ENCODE peak calls at places on chromosome 15, in seven cellular contexts. S, Y, A, O, X, V and M are unnamed samples.
A peak's percentile ranks its signal among the peaks of the same experiment; 100 is the strongest.

GRCh38 chr15:90376789-90377188 is 11.3 kb upstream of the IQGAP1 start:
- DNase-seq in S (no peak), Y (peak; percentile 71), A (no peak), O (no peak), X (no peak), V (no peak), M (no peak)

GRCh38 chr15:40569139-40569953 is at the start of gene RPUSD2:
- DNase-seq in S (peak; percentile 95), Y (peak; percentile 99), A (peak; percentile 89), O (peak; percentile 84), X (peak; percentile 95), V (peak; percentile 69), M (peak; percentile 97)

GRCh38 chr15:27589260-27589659 is 509.9 kb downstream of the OCA2 start:
- DNase-seq in S (no peak), Y (no peak), A (no peak), O (no peak), X (no peak), V (no peak), M (no peak)

GRCh38 chr15:82730022-82730530 is 20.4 kb upstream of the AP3B2 start:
- DNase-seq in S (no peak), Y (peak; percentile 3), A (no peak), O (no peak), X (no peak), V (no peak), M (no peak)

GRCh38 chr15:41950505-41950904 is 21.9 kb downstream of the EHD4 start:
- DNase-seq in S (no peak), Y (peak; percentile 36), A (peak; percentile 43), O (no peak), X (no peak), V (no peak), M (no peak)

GRCh38 chr15:90677807-90678790 is 39.0 kb upstream of the BLM start:
- DNase-seq in S (no peak), Y (no peak), A (peak; percentile 19), O (no peak), X (no peak), V (no peak), M (no peak)

GRCh38 chr15:39596358-39597051 is 15.6 kb downstream of the THBS1 start:
- DNase-seq in S (no peak), Y (no peak), A (peak; percentile 52), O (no peak), X (no peak), V (peak; percentile 57), M (no peak)

GRCh38 chr15:31027948-31028586 is 36.6 kb upstream of the MTMR10 start:
- DNase-seq in S (no peak), Y (no peak), A (no peak), O (no peak), X (no peak), V (no peak), M (no peak)

GRCh38 chr15:101664303-101664913 is 12.2 kb upstream of the TM2D3 start:
- DNase-seq in S (no peak), Y (no peak), A (no peak), O (no peak), X (no peak), V (no peak), M (no peak)

DNA sequence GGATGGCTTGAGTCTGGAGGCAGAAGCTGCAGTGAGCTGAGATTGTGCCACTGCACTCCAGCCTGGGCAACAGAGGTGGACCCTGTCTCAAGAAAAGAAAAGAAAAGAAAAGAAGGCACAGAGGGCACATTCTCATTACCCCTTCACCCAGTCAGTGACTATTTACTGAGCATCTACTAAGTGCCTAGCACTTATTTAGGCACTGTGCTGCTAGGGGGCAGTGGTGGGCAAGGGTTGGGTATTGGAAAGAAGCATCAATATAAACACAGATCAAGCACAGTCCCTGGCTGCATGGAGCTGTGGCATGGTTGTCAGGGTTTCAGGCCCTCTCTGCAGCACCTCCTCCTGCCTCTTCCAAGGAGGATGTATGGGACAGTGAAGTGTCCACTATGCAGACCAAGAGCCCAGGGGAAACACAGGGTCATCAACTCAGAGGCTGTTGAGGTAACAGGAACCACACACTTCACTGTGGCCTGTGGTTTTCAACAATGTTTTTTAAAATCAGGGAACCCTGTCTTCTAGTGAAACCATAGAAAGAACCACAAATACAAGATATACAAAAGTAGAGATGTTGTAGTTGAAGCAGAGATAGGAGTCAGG is 138.5 kb downstream of the RAB11A start:
- DNase-seq in S (peak; percentile 55), Y (no peak), A (no peak), O (no peak), X (no peak), V (no peak), M (no peak)
- TF ChIP-seq CTCF in S (no peak), Y (no peak), A (no peak), O (peak; percentile 53), X (no peak), V (peak; percentile 53), M (peak; percentile 30)

DNA sequence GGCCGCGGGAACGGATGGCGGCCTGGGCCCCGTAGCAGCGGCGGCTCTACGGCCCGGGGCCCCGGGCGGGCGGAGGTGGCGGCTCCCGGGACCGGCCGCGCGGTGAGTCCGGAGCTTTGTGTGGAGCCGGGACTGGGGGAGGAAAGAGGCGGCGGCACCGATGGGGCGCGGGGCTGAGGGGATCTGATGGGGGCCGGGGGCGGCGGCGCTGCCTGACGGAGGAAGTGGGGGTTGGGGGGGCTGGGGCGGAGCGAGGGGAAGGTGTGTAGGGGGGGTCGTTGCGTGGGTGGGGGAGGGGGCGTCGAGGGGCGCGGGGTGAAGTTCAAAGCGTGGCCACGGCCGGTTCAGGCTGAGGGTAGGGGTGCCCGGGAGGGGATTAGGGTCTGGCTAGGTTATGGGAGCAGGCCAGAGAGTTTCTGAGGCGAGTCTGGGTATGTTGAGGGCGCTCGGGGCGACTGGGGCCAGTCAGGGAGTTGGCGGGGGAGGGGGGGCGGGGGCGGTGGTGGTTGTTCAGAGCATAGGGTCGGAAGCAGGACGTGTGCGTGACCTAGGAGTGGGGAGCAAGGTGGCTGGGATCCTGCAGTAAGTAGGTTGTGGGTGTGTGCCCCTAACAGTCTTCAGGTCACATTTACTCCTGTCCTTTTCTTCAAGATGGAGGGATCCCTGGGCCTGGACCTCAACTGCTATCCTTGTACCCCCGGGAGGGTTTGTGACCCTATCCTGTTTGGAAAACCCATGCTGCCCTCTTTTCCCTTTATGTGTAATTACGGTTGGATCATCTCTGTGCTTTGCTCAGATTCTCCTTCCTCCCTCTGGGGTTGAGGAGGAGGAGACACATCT is 579 bp downstream of the ZNF609 start:
- DNase-seq in S (peak; percentile 33), Y (no peak), A (peak; percentile 81), O (peak; percentile 35), X (no peak), V (peak; percentile 74), M (no peak)
- TF ChIP-seq CTCF in S (no peak), Y (no peak), A (peak; percentile 13), O (no peak), X (no peak), V (peak; percentile 36), M (peak; percentile 40)

GRCh38 chr15:76905013-76905839 is at the start of gene SCAPER:
- DNase-seq in S (peak; percentile 94), Y (peak; percentile 98), A (peak; percentile 82), O (peak; percentile 74), X (peak; percentile 93), V (peak; percentile 51), M (peak; percentile 94)
- TF ChIP-seq CTCF in S (no peak), Y (no peak), A (no peak), O (no peak), X (peak; percentile 27), V (peak; percentile 17), M (peak; percentile 25)

GRCh38 chr15:74543583-74543982 is 2.6 kb downstream of the ARID3B start:
- DNase-seq in S (no peak), Y (no peak), A (no peak), O (no peak), X (no peak), V (no peak), M (no peak)
- TF ChIP-seq CTCF in S (no peak), Y (no peak), A (no peak), O (peak; percentile 49), X (peak; percentile 27), V (peak; percentile 58), M (peak; percentile 39)